ENCODE peak calls at places on chromosomes 4 and X, in nine cellular contexts. V, Z, F, O, M, W, S, Y and K are unnamed samples.

GRCh38 chr4:147138171-147138570 is 192.5 kb upstream of the TTC29 start:
- DNase-seq in V (no peak), Z (no peak), F (peak; percentile 49), O (no peak), M (no peak), W (no peak), S (no peak), Y (no peak), K (peak; percentile 43)

GRCh38 chr4:78410651-78411050 is 140.9 kb upstream of the ANXA3 start:
- DNase-seq in V (no peak), Z (no peak), F (no peak), O (no peak), M (no peak), W (no peak), S (no peak), Y (no peak), K (peak; percentile 2)

GRCh38 chr4:146550161-146550560 is 28.4 kb upstream of the SLC10A7 start:
- DNase-seq in V (no peak), Z (no peak), F (no peak), O (no peak), M (no peak), W (no peak), S (no peak), Y (no peak), K (no peak)

GRCh38 chr4:140018931-140019618 is 134.9 kb downstream of the MAML3 start:
- DNase-seq in V (no peak), Z (no peak), F (no peak), O (no peak), M (peak; percentile 51), W (no peak), S (no peak), Y (no peak), K (no peak)

GRCh38 chrX:30713061-30713525 is 59.9 kb downstream of the GK start:
- DNase-seq in V (peak; percentile 45), Z (no peak), F (peak; percentile 52), O (no peak), M (peak; percentile 42), W (peak; percentile 51), S (no peak), Y (no peak), K (peak; percentile 49)

GRCh38 chr4:111434581-111434980 is 710.7 kb upstream of the FAM241A start:
- DNase-seq in V (no peak), Z (no peak), F (no peak), O (no peak), M (no peak), W (no peak), S (no peak), Y (no peak), K (no peak)

GRCh38 chr4:45693746-45694145 is 430.1 kb downstream of the GABRG1 start:
- DNase-seq in V (no peak), Z (no peak), F (no peak), O (no peak), M (no peak), W (no peak), S (no peak), Y (no peak), K (no peak)

GRCh38 chr4:67875011-67875410 is 8.8 kb downstream of the TMPRSS11D start:
- DNase-seq in V (no peak), Z (no peak), F (no peak), O (no peak), M (no peak), W (no peak), S (no peak), Y (no peak), K (no peak)

GRCh38 chrX:133297284-133297683 is 79.1 kb upstream of the TFDP3 start:
- DNase-seq in V (no peak), Z (no peak), F (peak; percentile 59), O (no peak), M (no peak), W (no peak), S (no peak), Y (no peak), K (peak; percentile 64)

GRCh38 chrX:145190801-145191389 is 56.4 kb upstream of the SPANXN1 start:
- DNase-seq in V (no peak), Z (no peak), F (peak; percentile 5), O (no peak), M (peak; percentile 0), W (peak; percentile 12), S (no peak), Y (no peak), K (no peak)

GRCh38 chrX:154717824-154718223 is 33.1 kb downstream of the GAB3 start:
- DNase-seq in V (no peak), Z (no peak), F (peak; percentile 33), O (no peak), M (peak; percentile 18), W (peak; percentile 7), S (no peak), Y (no peak), K (peak; percentile 84)
- H3K27ac ChIP-seq in V (peak overlapping the region; percentile 37), Z (no peak overlapping the region), F (no peak overlapping the region), O (peak overlapping the region; percentile 60), M (peak overlapping the region; percentile 68), W (no peak overlapping the region), S (peak overlapping the region; percentile 0), Y (no peak overlapping the region), K (no peak overlapping the region)

DNA sequence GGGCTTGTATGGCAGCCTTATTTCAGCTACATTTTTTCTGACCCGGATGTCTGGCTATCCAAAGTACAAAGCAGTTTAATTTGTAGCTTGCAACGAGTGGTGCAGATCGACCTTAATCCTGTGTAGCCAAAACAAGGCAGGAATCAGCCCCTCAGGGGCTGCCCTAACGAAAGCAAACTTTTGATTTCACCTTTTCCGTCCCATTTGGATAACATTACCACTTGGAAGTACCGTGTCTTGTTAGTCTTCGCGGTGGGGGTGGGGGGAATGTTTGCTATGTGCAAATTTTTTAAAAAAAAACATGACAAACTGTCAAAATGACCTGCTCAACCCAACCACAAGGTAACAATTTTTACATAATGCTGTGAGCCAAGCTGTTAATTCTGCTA is 766 bp upstream of the DNAJB14 start:
- DNase-seq in V (peak; percentile 3), Z (no peak), F (no peak), O (no peak), M (no peak), W (no peak), S (no peak), Y (no peak), K (no peak)
- H3K27ac ChIP-seq in V (peak overlapping the region; percentile 70), Z (peak overlapping the region; percentile 83), F (peak overlapping the region; percentile 28), O (peak overlapping the region; percentile 91), M (peak overlapping the region; percentile 98), W (peak overlapping the region; percentile 80), S (peak overlapping the region; percentile 94), Y (peak overlapping the region; percentile 99), K (peak overlapping the region; percentile 79)

DNA sequence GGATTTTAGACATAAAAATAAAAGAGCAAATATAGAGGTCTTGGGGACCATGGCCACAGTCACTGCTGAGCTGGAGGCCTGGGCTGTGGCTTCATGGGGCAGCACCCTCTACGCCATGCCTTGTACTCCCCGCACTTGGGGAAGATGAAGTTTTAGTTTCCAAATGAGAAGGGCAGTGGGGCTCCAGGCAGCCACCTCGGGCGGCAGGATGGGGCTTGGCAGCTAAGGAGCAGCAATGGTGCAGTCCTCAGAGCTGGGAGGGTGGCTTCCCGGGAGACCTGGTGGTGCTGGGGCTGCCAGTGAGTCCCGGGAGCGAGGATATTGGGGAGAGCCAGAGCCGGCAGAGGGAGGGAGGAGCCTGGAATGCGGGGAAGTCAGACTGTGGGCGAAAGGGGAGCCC is 2.4 kb downstream of the CXCR3 start:
- DNase-seq in V (no peak), Z (no peak), F (no peak), O (no peak), M (no peak), W (no peak), S (no peak), Y (no peak), K (no peak)
- H3K27ac ChIP-seq in V (no peak overlapping the region), Z (no peak overlapping the region), F (no peak overlapping the region), O (no peak overlapping the region), M (peak overlapping the region; percentile 95), W (no peak overlapping the region), S (no peak overlapping the region), Y (no peak overlapping the region), K (no peak overlapping the region)

GRCh38 chr4:51872283-51872997 is 29.5 kb downstream of the DCUN1D4 start:
- DNase-seq in V (no peak), Z (no peak), F (no peak), O (no peak), M (no peak), W (no peak), S (no peak), Y (no peak), K (no peak)
- H3K27ac ChIP-seq in V (no peak overlapping the region), Z (peak overlapping the region; percentile 70), F (no peak overlapping the region), O (no peak overlapping the region), M (no peak overlapping the region), W (no peak overlapping the region), S (no peak overlapping the region), Y (no peak overlapping the region), K (no peak overlapping the region)

GRCh38 chr4:102612195-102612594 is 111.0 kb downstream of the NFKB1 start:
- DNase-seq in V (no peak), Z (no peak), F (no peak), O (no peak), M (no peak), W (no peak), S (no peak), Y (no peak), K (no peak)

GRCh38 chr4:102612824-102613366 is 111.7 kb downstream of the NFKB1 start:
- DNase-seq in V (peak; percentile 56), Z (no peak), F (no peak), O (no peak), M (peak; percentile 49), W (no peak), S (no peak), Y (no peak), K (no peak)

GRCh38 chr4:102616661-102617060 is 115.5 kb downstream of the NFKB1 start:
- DNase-seq in V (peak; percentile 42), Z (no peak), F (no peak), O (no peak), M (no peak), W (peak; percentile 69), S (no peak), Y (no peak), K (no peak)

GRCh38 chr4:102610476-102610875 is 109.3 kb downstream of the NFKB1 start:
- DNase-seq in V (no peak), Z (no peak), F (no peak), O (no peak), M (peak; percentile 71), W (no peak), S (no peak), Y (no peak), K (no peak)

GRCh38 chr4:102614801-102615200 is 113.6 kb downstream of the NFKB1 start:
- DNase-seq in V (no peak), Z (no peak), F (no peak), O (no peak), M (peak; percentile 34), W (no peak), S (no peak), Y (no peak), K (no peak)
- H3K27ac ChIP-seq in V (peak overlapping the region; percentile 50), Z (no peak overlapping the region), F (no peak overlapping the region), O (peak overlapping the region; percentile 24), M (peak overlapping the region; percentile 81), W (no peak overlapping the region), S (no peak overlapping the region), Y (no peak overlapping the region), K (no peak overlapping the region)